ENCODE peak calls at places on chromosome 20, in nine cellular contexts. P is stimulated activated CD4-positive, alpha-beta T cell treated with anti-CD3 and anti-CD28 coated beads, Interleukin-12 subunit alpha, Interleukin-12 subunit beta, amount 100 ng/mL, for 4 hours; N is GM10248; Y is cardiac muscle cell; Q is activated CD4-positive, CD25-positive, alpha-beta regulatory T cell treated with anti-CD3 and anti-CD28 coated beads, Interleukin-2, amount 50 U/mL, for 72 hours; V is stimulated activated naive CD8-positive, alpha-beta T cell treated with anti-CD3 and anti-CD28 coated beads, Interleukin-15, Interleukin-2, amounts not matched to agents 100 U/mL and 50 U/mL, for 24 hours; G is OCI-LY7; B is activated naive CD4-positive, alpha-beta T cell treated with anti-CD3 and anti-CD28 coated beads, Interleukin-2, amount 10 ng/mL, durations not matched to agents 7 days and 5 days; Z is NAMALWA. E is an unnamed sample.

GRCh38 chr20:64010711-64011237 is 25.2 kb upstream of the C20orf204 start:
- DNase-seq in V (no peak), G (no peak), P (no peak), Q (no peak), N (no peak), B (no peak), Y (no peak), Z (no peak), E (no peak)

GRCh38 chr20:1588869-1589460 is 30.8 kb downstream of the SIRPB1 start:
- DNase-seq in Y (no peak), Q (no peak), V (no peak), N (no peak), P (no peak), G (no peak), B (no peak), Z (no peak), E (no peak)

GRCh38 chr20:35831983-35832382 is 60.2 kb downstream of the PHF20 start:
- DNase-seq in P (no peak), Z (no peak), Y (no peak), G (no peak), V (no peak), N (no peak), B (no peak), Q (no peak), E (no peak)

GRCh38 chr20:63689046-63690000 is 7.1 kb upstream of the TNFRSF6B start:
- DNase-seq in N (no peak), Z (no peak), Y (no peak), Q (no peak), B (no peak), V (no peak), G (no peak), P (no peak), E (no peak)

GRCh38 chr20:13331536-13331935 is 110.5 kb downstream of the ISM1 start:
- DNase-seq in P (no peak), Y (peak; percentile 21), Q (no peak), B (no peak), Z (no peak), N (no peak), V (no peak), G (no peak), E (no peak)

GRCh38 chr20:24815196-24815815 is 133.8 kb upstream of the CST7 start:
- DNase-seq in P (no peak), N (no peak), Z (no peak), V (no peak), G (no peak), B (no peak), Q (no peak), Y (no peak), E (no peak)

GRCh38 chr20:50387996-50388332 is 122.2 kb upstream of the PTPN1 start:
- DNase-seq in G (no peak), B (no peak), Y (peak; percentile 36), Q (no peak), N (no peak), V (no peak), Z (no peak), P (no peak), E (no peak)

GRCh38 chr20:4748847-4749246 is 27.1 kb downstream of the PRND start:
- DNase-seq in G (no peak), Z (no peak), Y (no peak), V (no peak), P (no peak), Q (no peak), B (no peak), N (no peak), E (no peak)

GRCh38 chr20:24962510-24962909 is 13.4 kb downstream of the CST7 start:
- DNase-seq in B (no peak), Q (no peak), V (no peak), N (no peak), Y (no peak), P (no peak), Z (no peak), G (no peak), E (no peak)